ENCODE peak calls at places on chromosomes 7 and 10, in seven cellular contexts. L is naive thymus-derived CD4-positive, alpha-beta T cell; J is bronchial epithelial cell; G is pancreas; P is neuronal stem cell; D is uterus; M is left ventricle myocardium inferior. Y is an unnamed sample.

GRCh38 chr10:73493781-73494180 is 2.0 kb downstream of the PPP3CB start:
- DNase-seq in L (no peak), J (peak; percentile 50), G (no peak), P (no peak), D (no peak), M (no peak), Y (peak; percentile 8)

GRCh38 chr7:129225206-129225930 is 538 bp downstream of the AHCYL2 start:
- DNase-seq in L (peak; percentile 69), J (peak; percentile 47), G (peak; percentile 47), P (peak; percentile 61), D (peak; percentile 38), M (peak; percentile 47), Y (no peak)

GRCh38 chr10:110364531-110364937 is 59.8 kb upstream of the SMNDC1 start:
- DNase-seq in L (no peak), J (peak; percentile 84), G (no peak), P (no peak), D (no peak), M (no peak), Y (no peak)

GRCh38 chr7:38831262-38831661 is 77.7 kb downstream of the VPS41 start:
- DNase-seq in L (no peak), J (no peak), G (no peak), P (no peak), D (no peak), M (no peak), Y (no peak)

GRCh38 chr10:4698075-4698474 is 127.9 kb upstream of the AKR1E2 start:
- DNase-seq in L (no peak), J (no peak), G (no peak), P (no peak), D (no peak), M (peak; percentile 25), Y (no peak)

GRCh38 chr10:87661861-87662785 is 2.4 kb downstream of the PAPSS2 start:
- DNase-seq in L (no peak), J (no peak), G (no peak), P (no peak), D (no peak), M (no peak), Y (no peak)

GRCh38 chr10:101297901-101298451 is 56.0 kb upstream of the BTRC start:
- DNase-seq in L (peak; percentile 73), J (peak; percentile 57), G (peak; percentile 42), P (peak; percentile 74), D (peak; percentile 26), M (peak; percentile 45), Y (no peak)

GRCh38 chr10:13056461-13057077 is 43.4 kb upstream of the OPTN start:
- DNase-seq in L (no peak), J (peak; percentile 30), G (no peak), P (no peak), D (no peak), M (no peak), Y (no peak)

GRCh38 chr7:106767073-106767472 is 98.0 kb upstream of the PIK3CG start:
- DNase-seq in L (no peak), J (no peak), G (no peak), P (no peak), D (no peak), M (no peak), Y (no peak)

GRCh38 chr10:132451506-132452215 is 54.7 kb downstream of the PWWP2B start:
- DNase-seq in L (no peak), J (peak; percentile 46), G (peak; percentile 5), P (no peak), D (no peak), M (no peak), Y (no peak)

GRCh38 chr10:25934673-25935139 is 677 bp downstream of the MYO3A start:
- DNase-seq in L (no peak), J (no peak), G (peak; percentile 22), P (no peak), D (no peak), M (no peak), Y (no peak)

GRCh38 chr7:34330308-34330707 is 327.7 kb upstream of the NPSR1 start:
- DNase-seq in L (no peak), J (peak; percentile 29), G (no peak), P (no peak), D (no peak), M (no peak), Y (no peak)

GRCh38 chr10:99235469-99235871 is at the start of gene HPSE2:
- DNase-seq in L (no peak), J (no peak), G (no peak), P (no peak), D (no peak), M (no peak), Y (no peak)

GRCh38 chr10:99233680-99234018 is 2.0 kb downstream of the HPSE2 start:
- DNase-seq in L (no peak), J (no peak), G (no peak), P (no peak), D (no peak), M (no peak), Y (no peak)

GRCh38 chr10:99234067-99234738 is 1.4 kb downstream of the HPSE2 start:
- DNase-seq in L (peak; percentile 42), J (peak; percentile 13), G (no peak), P (no peak), D (no peak), M (peak; percentile 42), Y (no peak)

GRCh38 chr10:99235872-99236626 is 397 bp upstream of the HPSE2 start:
- DNase-seq in L (no peak), J (no peak), G (no peak), P (peak; percentile 69), D (no peak), M (no peak), Y (no peak)

GRCh38 chr10:99234739-99235468 is 748 bp downstream of the HPSE2 start:
- DNase-seq in L (no peak), J (no peak), G (no peak), P (peak; percentile 72), D (no peak), M (no peak), Y (no peak)
- H3K4me3 ChIP-seq in L (peak overlapping the region; percentile 39), J (no peak overlapping the region), G (no peak overlapping the region), P (no peak overlapping the region), D (no peak overlapping the region), M (peak overlapping the region; percentile 65), Y (no peak overlapping the region)

GRCh38 chr7:73615886-73616285 is 8.4 kb downstream of the MLXIPL start:
- DNase-seq in L (no peak), J (no peak), G (no peak), P (no peak), D (no peak), M (no peak), Y (no peak)

GRCh38 chr7:73613954-73614735 is 10.2 kb downstream of the MLXIPL start:
- DNase-seq in L (no peak), J (no peak), G (no peak), P (no peak), D (no peak), M (no peak), Y (no peak)

GRCh38 chr7:73611017-73611555 is 13.2 kb downstream of the MLXIPL start:
- DNase-seq in L (no peak), J (no peak), G (no peak), P (no peak), D (no peak), M (no peak), Y (no peak)

GRCh38 chr7:73610105-73610504 is 14.2 kb downstream of the MLXIPL start:
- DNase-seq in L (no peak), J (no peak), G (no peak), P (no peak), D (no peak), M (no peak), Y (no peak)

DNA sequence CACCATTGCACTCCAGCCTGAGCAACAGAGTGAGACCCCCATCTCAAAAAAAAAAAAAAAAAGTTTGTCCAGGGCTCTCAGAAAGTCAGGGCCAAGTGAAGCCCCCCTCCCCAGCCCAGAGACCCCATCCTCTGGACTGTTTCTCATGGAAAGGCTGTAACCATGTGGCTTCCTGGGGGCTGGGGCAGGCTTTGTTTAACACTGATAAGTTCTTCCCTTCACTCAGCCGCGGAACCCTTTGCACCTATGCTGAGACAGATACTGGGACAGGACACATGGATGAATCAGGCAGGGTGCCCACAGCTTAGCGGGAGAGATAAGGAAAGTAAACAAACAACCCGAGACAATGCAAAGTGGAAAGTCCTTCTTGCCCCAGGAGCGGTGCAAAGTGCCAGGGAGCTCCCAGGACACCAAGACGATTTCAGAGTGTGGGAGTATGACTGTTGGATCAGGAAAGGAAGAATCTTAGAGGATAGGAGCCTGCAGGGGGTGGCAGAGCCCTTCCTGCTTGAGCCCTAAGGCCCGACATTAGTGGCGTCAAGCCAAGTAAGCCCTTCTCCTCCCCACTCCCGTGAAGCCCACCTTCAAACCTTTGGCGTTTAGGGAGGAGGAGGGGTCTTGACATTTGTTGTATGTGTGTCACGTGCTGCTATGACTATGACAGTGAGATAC is 11.6 kb downstream of the MLXIPL start:
- DNase-seq in L (no peak), J (peak; percentile 61), G (no peak), P (no peak), D (no peak), M (no peak), Y (no peak)
- H3K4me3 ChIP-seq in L (no peak overlapping the region), J (no peak overlapping the region), G (no peak overlapping the region), P (no peak overlapping the region), D (no peak overlapping the region), M (no peak overlapping the region), Y (no peak overlapping the region)

GRCh38 chr10:128278362-128278761 is 152.1 kb upstream of the MKI67 start:
- DNase-seq in L (no peak), J (no peak), G (no peak), P (no peak), D (no peak), M (no peak), Y (no peak)

GRCh38 chr10:128275405-128275804 is 149.2 kb upstream of the MKI67 start:
- DNase-seq in L (no peak), J (no peak), G (no peak), P (no peak), D (no peak), M (no peak), Y (no peak)

GRCh38 chr10:128280271-128280670 is 154.0 kb upstream of the MKI67 start:
- DNase-seq in L (no peak), J (no peak), G (no peak), P (no peak), D (no peak), M (no peak), Y (no peak)

GRCh38 chr10:128277267-128277666 is 151.0 kb upstream of the MKI67 start:
- DNase-seq in L (no peak), J (no peak), G (no peak), P (no peak), D (no peak), M (no peak), Y (no peak)

DNA sequence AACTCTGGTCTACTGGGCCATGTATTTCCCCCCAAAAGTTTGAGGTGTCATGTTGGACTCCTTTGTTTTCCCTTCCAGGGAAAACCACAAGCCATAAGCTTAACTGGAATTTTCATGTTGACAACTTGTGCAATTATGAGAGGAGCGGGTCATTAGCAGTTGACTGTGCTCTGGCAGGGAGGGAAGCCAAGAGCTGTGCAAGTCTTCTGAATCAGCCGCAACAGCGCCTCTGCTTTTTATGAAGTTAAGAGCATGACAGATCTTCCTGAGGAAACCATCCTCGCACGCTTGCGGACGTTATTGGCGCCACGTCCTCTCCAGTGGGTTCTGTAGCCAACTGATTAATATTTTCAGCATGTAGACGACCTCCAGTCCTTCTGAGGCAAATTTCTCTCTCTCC is 148.7 kb upstream of the MKI67 start:
- DNase-seq in L (no peak), J (no peak), G (no peak), P (no peak), D (no peak), M (no peak), Y (no peak)
- H3K4me3 ChIP-seq in L (no peak overlapping the region), J (no peak overlapping the region), G (no peak overlapping the region), P (no peak overlapping the region), D (no peak overlapping the region), M (no peak overlapping the region), Y (no peak overlapping the region)

DNA sequence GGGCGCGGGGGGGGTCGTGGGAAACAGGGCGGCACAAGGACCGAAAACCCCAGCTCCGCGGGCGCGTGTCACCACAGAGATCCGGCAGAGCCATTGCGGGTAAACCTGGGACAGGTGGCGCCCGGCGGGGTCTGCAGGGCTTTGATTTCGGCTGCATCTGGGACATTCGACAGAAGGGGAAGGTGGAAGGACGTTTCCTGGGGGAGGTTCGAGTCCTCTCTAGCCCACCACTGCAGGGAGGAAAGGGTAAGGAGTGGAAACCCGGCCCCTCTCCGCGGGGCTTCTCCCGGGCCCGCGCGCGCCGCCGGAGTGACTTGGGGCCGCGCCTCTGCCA is 7.6 kb downstream of the NKX2-3 start:
- DNase-seq in L (no peak), J (no peak), G (no peak), P (no peak), D (no peak), M (no peak), Y (no peak)
- H3K4me3 ChIP-seq in L (no peak overlapping the region), J (no peak overlapping the region), G (peak overlapping the region; percentile 28), P (no peak overlapping the region), D (no peak overlapping the region), M (peak overlapping the region; percentile 41), Y (no peak overlapping the region)